ENCODE peak calls at places on chromosomes 6 and 20, in ten cellular contexts. L is HCEC 1CT; T is retina; Y is AG10803; M is RPMI7951; E is NCI-H2171 treated with DMSO at 0.1 percent for 48 hours; U is NCI-H345; B is spleen; R is uterus; F is stimulated activated CD4-positive, alpha-beta T cell treated with anti-CD3 and anti-CD28 coated beads, TNF-alpha, amount 100 ng/mL, for 1 hour. V is an unnamed sample.

GRCh38 chr6:32056254-32056653 is 18.0 kb downstream of the CYP21A2 start:
- DNase-seq in T (no peak), F (no peak), R (no peak), B (no peak), E (no peak), L (no peak), Y (no peak), U (no peak), M (no peak), V (no peak)

GRCh38 chr6:154548130-154548830 is 37.8 kb upstream of the CNKSR3 start:
- DNase-seq in E (no peak), U (peak), M (peak), B (no peak), T (no peak), R (no peak), Y (peak), F (no peak), L (no peak), V (peak)

GRCh38 chr6:158056804-158057203 is 75.1 kb downstream of the SYNJ2 start:
- DNase-seq in U (no peak), Y (no peak), B (no peak), M (no peak), F (no peak), R (no peak), L (no peak), T (no peak), E (no peak), V (no peak)

GRCh38 chr20:58890454-58891075 is 38.0 kb downstream of the GNAS start:
- DNase-seq in B (peak), L (peak), E (peak), T (peak), U (peak), R (peak), Y (peak), M (peak), F (peak), V (no peak)

GRCh38 chr20:9515211-9515580 is 806 bp downstream of the LAMP5 start:
- DNase-seq in F (no peak), T (peak), R (no peak), L (no peak), B (no peak), Y (no peak), U (no peak), E (no peak), M (no peak), V (no peak)

GRCh38 chr20:39849171-39849570 is 839.9 kb downstream of the MAFB start:
- DNase-seq in R (no peak), B (no peak), M (no peak), F (no peak), Y (no peak), E (no peak), T (no peak), L (no peak), U (no peak), V (no peak)

GRCh38 chr6:221531-222349 is 70.5 kb upstream of the DUSP22 start:
- DNase-seq in Y (peak), L (peak), B (no peak), M (no peak), U (no peak), R (no peak), F (no peak), E (no peak), T (no peak), V (peak)

GRCh38 chr20:24241466-24241865 is 228.0 kb upstream of the SYNDIG1 start:
- DNase-seq in U (no peak), L (no peak), Y (no peak), E (peak), F (no peak), M (no peak), R (no peak), B (no peak), T (no peak), V (no peak)

GRCh38 chr6:10837692-10837996 is 695 bp downstream of the MAK start:
- DNase-seq in T (no peak), E (no peak), M (peak), R (no peak), L (no peak), U (no peak), Y (no peak), F (no peak), B (no peak), V (no peak)

GRCh38 chr6:164150221-164150620 is 735.7 kb downstream of the QKI start:
- DNase-seq in R (no peak), M (peak), L (no peak), E (no peak), T (no peak), B (no peak), U (no peak), F (no peak), Y (no peak), V (no peak)

GRCh38 chr20:15937179-15937578 is 636.1 kb downstream of the KIF16B start:
- DNase-seq in M (no peak), T (peak), F (no peak), E (no peak), L (no peak), B (no peak), U (no peak), R (no peak), Y (no peak), V (no peak)

GRCh38 chr6:78607188-78607587 is 260.2 kb upstream of the IRAK1BP1 start:
- DNase-seq in L (peak), U (no peak), B (no peak), M (peak), F (no peak), Y (peak), T (no peak), R (no peak), E (no peak), V (peak)

GRCh38 chr6:139695361-139695760 is 320.9 kb upstream of the CITED2 start:
- DNase-seq in M (no peak), B (no peak), R (no peak), U (no peak), T (no peak), E (no peak), L (no peak), Y (no peak), F (no peak), V (no peak)

GRCh38 chr20:38021373-38021772 is 11.9 kb downstream of the TTI1 start:
- DNase-seq in T (no peak), L (peak), R (no peak), E (no peak), M (no peak), B (no peak), F (no peak), Y (no peak), U (no peak), V (no peak)

GRCh38 chr6:119147101-119148053 is 68.9 kb upstream of the FAM184A start:
- DNase-seq in B (no peak), E (no peak), T (no peak), L (peak), M (peak), F (no peak), U (no peak), Y (peak), R (peak), V (peak)

GRCh38 chr6:30154709-30155521 is 6.1 kb downstream of the TRIM10 start:
- DNase-seq in U (peak), R (no peak), B (no peak), Y (peak), T (no peak), M (peak), L (peak), F (no peak), E (no peak), V (peak)

GRCh38 chr20:671252-672030 is 4.2 kb downstream of the SCRT2 start:
- DNase-seq in R (no peak), M (peak), L (no peak), Y (no peak), E (no peak), U (no peak), F (no peak), T (no peak), B (no peak), V (no peak)

GRCh38 chr6:106608080-106608668 is 21.1 kb downstream of the RTN4IP1 start:
- DNase-seq in B (no peak), M (peak), Y (peak), E (peak), R (no peak), U (peak), T (peak), F (no peak), L (peak), V (peak)

GRCh38 chr20:20551409-20551808 is 161.0 kb downstream of the RALGAPA2 start:
- DNase-seq in E (peak), M (no peak), B (no peak), R (no peak), F (no peak), U (peak), L (no peak), T (no peak), Y (no peak), V (no peak)

GRCh38 chr6:30194797-30195690 is 18.2 kb downstream of the TRIM26 start:
- DNase-seq in T (peak), Y (peak), F (no peak), L (peak), R (no peak), U (no peak), B (no peak), M (peak), E (no peak), V (no peak)

GRCh38 chr20:47843886-47844567 is 58.7 kb upstream of the SULF2 start:
- DNase-seq in T (no peak), R (no peak), M (peak), E (no peak), Y (no peak), L (no peak), F (no peak), B (no peak), U (no peak), V (peak)

GRCh38 chr6:125747589-125748533 is 1.6 kb upstream of the HEY2 start:
- DNase-seq in U (peak), E (peak), L (no peak), F (no peak), R (no peak), B (peak), T (peak), Y (no peak), M (peak), V (no peak)

GRCh38 chr6:84536914-84537638 is 227.3 kb downstream of the TBX18 start:
- DNase-seq in L (no peak), M (no peak), T (no peak), F (no peak), Y (no peak), R (no peak), E (no peak), B (no peak), U (no peak), V (no peak)

V was measured in A172.